ENCODE peak calls at places on chromosomes 12 and 14, in five cellular contexts. One of them, this sample, is unnamed.

GRCh38 chr14:104752338-104752734 is 611 bp upstream of the SIVA1 start:
- DNase-seq in mesendoderm: no peak
- DNase-seq in A549: no peak
- DNase-seq in fibroblast of lung: no peak
- DNase-seq in substantia nigra: no peak
- DNase-seq in this sample: no peak

GRCh38 chr14:53793790-53794560 is 162.7 kb downstream of the BMP4 start:
- DNase-seq in A549: peak
- DNase-seq in mesendoderm: no peak
- DNase-seq in fibroblast of lung: peak
- DNase-seq in substantia nigra: peak
- DNase-seq in this sample: no peak

GRCh38 chr12:123022846-123023245 is 42.4 kb downstream of the ARL6IP4 start:
- DNase-seq in fibroblast of lung: no peak
- DNase-seq in A549: no peak
- DNase-seq in mesendoderm: no peak
- DNase-seq in substantia nigra: no peak
- DNase-seq in this sample: no peak

GRCh38 chr12:94557896-94558295 is 92.5 kb downstream of the TMCC3 start:
- DNase-seq in fibroblast of lung: no peak
- DNase-seq in mesendoderm: no peak
- DNase-seq in substantia nigra: no peak
- DNase-seq in A549: no peak
- DNase-seq in this sample: no peak

GRCh38 chr14:78631551-78631950 is 461.4 kb downstream of the NRXN3 start:
- DNase-seq in A549: no peak
- DNase-seq in substantia nigra: no peak
- DNase-seq in mesendoderm: no peak
- DNase-seq in fibroblast of lung: no peak
- DNase-seq in this sample: no peak

GRCh38 chr12:6532927-6533652 is 1.2 kb upstream of the GAPDH start:
- DNase-seq in mesendoderm: peak
- DNase-seq in substantia nigra: peak
- DNase-seq in fibroblast of lung: peak
- DNase-seq in A549: peak
- DNase-seq in this sample: peak

GRCh38 chr14:101025131-101025530 is 121.6 kb upstream of the RTL1 start:
- DNase-seq in A549: no peak
- DNase-seq in substantia nigra: no peak
- DNase-seq in mesendoderm: no peak
- DNase-seq in fibroblast of lung: no peak
- DNase-seq in this sample: no peak

GRCh38 chr12:112473056-112473455 is 54.3 kb downstream of the PTPN11 start:
- DNase-seq in A549: peak
- DNase-seq in mesendoderm: peak
- DNase-seq in substantia nigra: no peak
- DNase-seq in fibroblast of lung: no peak
- DNase-seq in this sample: no peak

GRCh38 chr14:72607386-72608125 is 286.3 kb downstream of the DPF3 start:
- DNase-seq in substantia nigra: no peak
- DNase-seq in A549: no peak
- DNase-seq in mesendoderm: no peak
- DNase-seq in fibroblast of lung: peak
- DNase-seq in this sample: no peak

GRCh38 chr12:112844814-112845565 is 53.4 kb downstream of the RPH3A start:
- DNase-seq in substantia nigra: no peak
- DNase-seq in A549: no peak
- DNase-seq in mesendoderm: peak
- DNase-seq in fibroblast of lung: no peak
- DNase-seq in this sample: no peak

GRCh38 chr12:122889658-122890561 is 6.0 kb downstream of the VPS37B start:
- DNase-seq in substantia nigra: no peak
- DNase-seq in A549: no peak
- DNase-seq in mesendoderm: no peak
- DNase-seq in fibroblast of lung: no peak
- DNase-seq in this sample: no peak

GRCh38 chr12:85872497-85873091 is 1.5 kb upstream of the NTS start:
- DNase-seq in mesendoderm: peak
- DNase-seq in A549: peak
- DNase-seq in substantia nigra: no peak
- DNase-seq in fibroblast of lung: peak
- DNase-seq in this sample: peak

GRCh38 chr12:90004319-90005074 is 295.9 kb upstream of the ATP2B1 start:
- DNase-seq in substantia nigra: no peak
- DNase-seq in mesendoderm: peak
- DNase-seq in A549: no peak
- DNase-seq in fibroblast of lung: no peak
- DNase-seq in this sample: no peak

GRCh38 chr12:23952071-23952470 is 2.6 kb upstream of the SOX5 start:
- DNase-seq in fibroblast of lung: no peak
- DNase-seq in mesendoderm: no peak
- DNase-seq in substantia nigra: no peak
- DNase-seq in A549: no peak
- DNase-seq in this sample: no peak

GRCh38 chr14:64556526-64556925 is 6.8 kb downstream of the PPP1R36 start:
- DNase-seq in mesendoderm: peak
- DNase-seq in substantia nigra: no peak
- DNase-seq in A549: peak
- DNase-seq in fibroblast of lung: peak
- DNase-seq in this sample: no peak

GRCh38 chr12:94718114-94718513 is 67.8 kb upstream of the TMCC3 start:
- DNase-seq in A549: no peak
- DNase-seq in mesendoderm: peak
- DNase-seq in substantia nigra: no peak
- DNase-seq in fibroblast of lung: peak
- DNase-seq in this sample: no peak

GRCh38 chr12:47741340-47741703 is 16.0 kb upstream of the ENDOU start:
- DNase-seq in substantia nigra: peak
- DNase-seq in fibroblast of lung: peak
- DNase-seq in A549: no peak
- DNase-seq in mesendoderm: no peak
- DNase-seq in this sample: no peak

GRCh38 chr14:92323031-92323915 is at the start of gene SLC24A4:
- DNase-seq in substantia nigra: peak
- DNase-seq in mesendoderm: peak
- DNase-seq in A549: peak
- DNase-seq in fibroblast of lung: peak
- DNase-seq in this sample: peak

DNA sequence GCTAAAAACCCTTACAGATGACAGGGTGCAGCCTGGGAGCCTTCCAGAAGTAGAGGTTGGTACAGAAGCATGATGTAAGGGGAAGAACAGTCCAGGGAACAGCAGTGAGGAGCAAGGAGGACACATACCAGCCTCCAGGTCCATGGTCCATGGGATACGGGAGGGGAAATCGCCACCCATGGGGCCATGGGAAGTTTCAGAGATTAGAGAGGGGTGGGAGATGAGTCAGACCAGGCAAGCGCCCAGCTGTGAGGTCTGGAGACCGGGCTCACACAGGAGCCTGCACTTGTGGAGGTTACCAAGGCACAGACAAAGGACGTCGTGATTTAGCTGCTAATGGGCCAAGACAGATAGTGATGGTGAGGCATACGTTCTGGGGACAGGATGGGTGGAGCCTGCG is 17.5 kb upstream of the LRP1-AS start:
- DNase-seq in fibroblast of lung: peak
- DNase-seq in mesendoderm: peak
- DNase-seq in A549: no peak
- DNase-seq in substantia nigra: no peak
- DNase-seq in this sample: no peak
- H3K27ac ChIP-seq in fibroblast of lung: no peak
- H3K27ac ChIP-seq in mesendoderm: no peak
- H3K27ac ChIP-seq in A549: peak
- H3K27ac ChIP-seq in substantia nigra: no peak
- H3K27ac ChIP-seq in this sample: peak

GRCh38 chr14:50364792-50365191 is 31.9 kb downstream of the CDKL1 start:
- DNase-seq in mesendoderm: no peak
- DNase-seq in substantia nigra: no peak
- DNase-seq in fibroblast of lung: no peak
- DNase-seq in A549: no peak
- DNase-seq in this sample: peak
- H3K27ac ChIP-seq in mesendoderm: no peak
- H3K27ac ChIP-seq in substantia nigra: no peak
- H3K27ac ChIP-seq in fibroblast of lung: no peak
- H3K27ac ChIP-seq in A549: peak
- H3K27ac ChIP-seq in this sample: no peak

DNA sequence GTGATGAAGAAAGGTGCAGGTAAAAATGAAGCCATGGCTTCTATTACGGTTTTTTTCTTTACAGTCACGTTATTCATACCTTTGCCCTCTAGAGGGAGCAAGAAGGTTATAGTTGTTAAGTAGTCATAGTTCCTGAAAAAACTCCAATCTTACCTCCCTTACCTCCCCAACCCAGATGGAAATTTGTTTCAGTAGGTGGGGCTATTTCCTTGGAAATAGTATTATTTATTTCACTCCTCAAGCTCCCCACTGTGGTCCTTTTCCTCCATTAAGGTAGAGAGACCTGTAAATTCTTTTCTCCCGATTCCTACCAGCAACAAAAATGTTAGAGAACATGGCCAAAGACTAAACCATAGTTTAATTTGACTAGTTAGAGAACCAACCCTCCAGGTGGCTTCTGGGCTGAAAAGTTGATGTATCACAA is 43.4 kb downstream of the TMX1 start:
- DNase-seq in mesendoderm: peak
- DNase-seq in fibroblast of lung: peak
- DNase-seq in substantia nigra: no peak
- DNase-seq in A549: peak
- DNase-seq in this sample: peak
- H3K27ac ChIP-seq in mesendoderm: no peak
- H3K27ac ChIP-seq in fibroblast of lung: peak
- H3K27ac ChIP-seq in substantia nigra: no peak
- H3K27ac ChIP-seq in A549: no peak
- H3K27ac ChIP-seq in this sample: no peak

GRCh38 chr14:49945448-49946319 is 52.8 kb downstream of the ARF6 start:
- DNase-seq in A549: no peak
- DNase-seq in fibroblast of lung: no peak
- DNase-seq in mesendoderm: no peak
- DNase-seq in substantia nigra: no peak
- DNase-seq in this sample: no peak
- H3K27ac ChIP-seq in A549: peak
- H3K27ac ChIP-seq in fibroblast of lung: no peak
- H3K27ac ChIP-seq in mesendoderm: no peak
- H3K27ac ChIP-seq in substantia nigra: no peak
- H3K27ac ChIP-seq in this sample: peak

GRCh38 chr12:552466-552865 is 92.7 kb downstream of the B4GALNT3 start:
- DNase-seq in fibroblast of lung: no peak
- DNase-seq in mesendoderm: no peak
- DNase-seq in substantia nigra: no peak
- DNase-seq in A549: no peak
- DNase-seq in this sample: no peak
- H3K27ac ChIP-seq in fibroblast of lung: no peak
- H3K27ac ChIP-seq in mesendoderm: no peak
- H3K27ac ChIP-seq in substantia nigra: no peak
- H3K27ac ChIP-seq in A549: no peak
- H3K27ac ChIP-seq in this sample: no peak

GRCh38 chr14:68020493-68020892 is 200.9 kb downstream of the RAD51B start:
- DNase-seq in substantia nigra: no peak
- DNase-seq in mesendoderm: no peak
- DNase-seq in A549: no peak
- DNase-seq in fibroblast of lung: no peak
- DNase-seq in this sample: no peak
- H3K27ac ChIP-seq in substantia nigra: no peak
- H3K27ac ChIP-seq in mesendoderm: no peak
- H3K27ac ChIP-seq in A549: no peak
- H3K27ac ChIP-seq in fibroblast of lung: no peak
- H3K27ac ChIP-seq in this sample: no peak

This sample was measured in RWPE1.